ENCODE peak calls at places on chromosomes 6 and 20, in five cellular contexts. A, N, F, X and R are unnamed samples.

GRCh38 chr6:15114061-15114460 is 131.8 kb upstream of the JARID2 start:
- DNase-seq in A (no peak), N (no peak), F (no peak), X (no peak), R (no peak)

GRCh38 chr6:158674342-158674969 is 24.6 kb downstream of the SYTL3 start:
- DNase-seq in A (no peak), N (no peak), F (peak), X (no peak), R (peak)

GRCh38 chr20:34516874-34517542 is 786 bp downstream of the DYNLRB1 start:
- DNase-seq in A (peak), N (peak), F (peak), X (peak), R (peak)

GRCh38 chr6:156988276-156989158 is 211.3 kb downstream of the ARID1B start:
- DNase-seq in A (peak), N (no peak), F (peak), X (peak), R (peak)

GRCh38 chr20:45727044-45727443 is 4.9 kb downstream of the SPINT4 start:
- DNase-seq in A (peak), N (no peak), F (no peak), X (no peak), R (no peak)

GRCh38 chr6:135189344-135189743 is 8.2 kb downstream of the MYB start:
- DNase-seq in A (no peak), N (no peak), F (no peak), X (no peak), R (no peak)

GRCh38 chr20:1833728-1834726 is 61.2 kb upstream of the SIRPA start:
- DNase-seq in A (no peak), N (no peak), F (no peak), X (no peak), R (no peak)

GRCh38 chr20:35092524-35093244 is at the start of gene TRPC4AP:
- DNase-seq in A (peak), N (peak), F (peak), X (peak), R (peak)

GRCh38 chr6:75421316-75422023 is 72.1 kb downstream of the FILIP1 start:
- DNase-seq in A (no peak), N (no peak), F (no peak), X (no peak), R (no peak)

GRCh38 chr20:49356676-49357075 is 78.8 kb upstream of the ZNFX1 start:
- DNase-seq in A (no peak), N (no peak), F (no peak), X (no peak), R (no peak)

GRCh38 chr6:131839388-131839787 is 31.6 kb downstream of the ENPP1 start:
- DNase-seq in A (no peak), N (no peak), F (no peak), X (no peak), R (no peak)

GRCh38 chr6:14092861-14093789 is 24.4 kb upstream of the CD83 start:
- DNase-seq in A (no peak), N (no peak), F (no peak), X (no peak), R (no peak)

GRCh38 chr6:54698974-54699373 is 147.6 kb upstream of the FAM83B start:
- DNase-seq in A (peak), N (no peak), F (no peak), X (no peak), R (no peak)

GRCh38 chr6:109075934-109076333 is 18.7 kb downstream of the SESN1 start:
- DNase-seq in A (no peak), N (no peak), F (no peak), X (no peak), R (no peak)

GRCh38 chr6:17867880-17868279 is 119.6 kb downstream of the KIF13A start:
- DNase-seq in A (no peak), N (no peak), F (peak), X (no peak), R (no peak)

GRCh38 chr20:48942730-48943129 is 21.2 kb downstream of the ARFGEF2 start:
- DNase-seq in A (no peak), N (no peak), F (no peak), X (no peak), R (no peak)

GRCh38 chr20:54291339-54292060 is 83.6 kb downstream of the PFDN4 start:
- DNase-seq in A (no peak), N (no peak), F (no peak), X (peak), R (no peak)

GRCh38 chr6:1329708-1330107 is 17.8 kb downstream of the FOXQ1 start:
- DNase-seq in A (no peak), N (no peak), F (no peak), X (no peak), R (no peak)

GRCh38 chr20:4637081-4637797 is 84.5 kb upstream of the PRND start:
- DNase-seq in A (no peak), N (no peak), F (no peak), X (peak), R (no peak)

GRCh38 chr6:160177220-160177619 is 55.6 kb downstream of the SLC22A1 start:
- DNase-seq in A (no peak), N (no peak), F (no peak), X (peak), R (no peak)

GRCh38 chr20:8757146-8757545 is 311.7 kb upstream of the PLCB4 start:
- DNase-seq in A (peak), N (no peak), F (no peak), X (no peak), R (no peak)

GRCh38 chr6:28558629-28559028 is 32.9 kb downstream of the GPX5 start:
- DNase-seq in A (no peak), N (no peak), F (no peak), X (no peak), R (no peak)

GRCh38 chr6:3001773-3002293 is 2.1 kb downstream of the NQO2 start:
- DNase-seq in A (peak), N (no peak), F (no peak), X (peak), R (peak)

GRCh38 chr6:157789861-157790260 is 33.2 kb upstream of the SNX9 start:
- DNase-seq in A (no peak), N (no peak), F (no peak), X (peak), R (peak)

GRCh38 chr20:35544436-35544835 is 2.6 kb downstream of the ERGIC3 start:
- DNase-seq in A (no peak), N (no peak), F (no peak), X (no peak), R (no peak)

GRCh38 chr6:162226810-162227209 is 500.8 kb downstream of the PRKN start:
- DNase-seq in A (no peak), N (no peak), F (no peak), X (no peak), R (no peak)

GRCh38 chr6:74320076-74320475 is 624.1 kb downstream of the CD109 start:
- DNase-seq in A (no peak), N (no peak), F (no peak), X (peak), R (no peak)

GRCh38 chr6:22300287-22300998 is 3.6 kb upstream of the PRL start:
- DNase-seq in A (peak), N (no peak), F (no peak), X (no peak), R (no peak)

GRCh38 chr20:35292504-35293285 is 470 bp upstream of the FAM83C start:
- DNase-seq in A (no peak), N (no peak), F (no peak), X (no peak), R (no peak)

GRCh38 chr20:3326779-3327521 is 80.5 kb downstream of the DNAAF9 start:
- DNase-seq in A (no peak), N (no peak), F (no peak), X (no peak), R (no peak)

GRCh38 chr6:47047479-47048411 is 5.6 kb upstream of the ADGRF1 start:
- DNase-seq in A (peak), N (no peak), F (peak), X (peak), R (peak)

GRCh38 chr20:63129991-63130653 is 85.8 kb downstream of the YTHDF1 start:
- DNase-seq in A (no peak), N (peak), F (no peak), X (peak), R (no peak)

GRCh38 chr6:158760618-158761250 is 58.4 kb downstream of the EZR start:
- DNase-seq in A (no peak), N (no peak), F (no peak), X (no peak), R (no peak)

GRCh38 chr6:5151295-5151954 is 66.3 kb downstream of the PPP1R3G start:
- DNase-seq in A (no peak), N (no peak), F (peak), X (no peak), R (no peak)

GRCh38 chr20:58713801-58714339 is 21.3 kb downstream of the NPEPL1 start:
- DNase-seq in A (no peak), N (peak), F (peak), X (no peak), R (peak)

GRCh38 chr20:61630816-61631215 is 378.8 kb downstream of the CDH4 start:
- DNase-seq in A (no peak), N (no peak), F (no peak), X (no peak), R (no peak)
- TF ChIP-seq CTCF in A (no peak), N (no peak), F (no peak), X (no peak), R (no peak)

GRCh38 chr6:83883240-83883639 is 23.8 kb downstream of the CYB5R4 start:
- DNase-seq in A (no peak), N (no peak), F (no peak), X (no peak), R (no peak)

GRCh38 chr6:83884523-83884922 is 25.0 kb downstream of the CYB5R4 start:
- DNase-seq in A (peak), N (no peak), F (peak), X (peak), R (no peak)

GRCh38 chr6:83889625-83890024 is 30.1 kb downstream of the CYB5R4 start:
- DNase-seq in A (no peak), N (no peak), F (no peak), X (no peak), R (no peak)

GRCh38 chr6:83890520-83890919 is 31.0 kb downstream of the CYB5R4 start:
- DNase-seq in A (no peak), N (no peak), F (no peak), X (no peak), R (no peak)

GRCh38 chr6:83885984-83886383 is 26.5 kb downstream of the CYB5R4 start:
- DNase-seq in A (peak), N (no peak), F (no peak), X (no peak), R (no peak)
- TF ChIP-seq CTCF in A (no peak), N (no peak), F (no peak), X (no peak), R (no peak)

DNA sequence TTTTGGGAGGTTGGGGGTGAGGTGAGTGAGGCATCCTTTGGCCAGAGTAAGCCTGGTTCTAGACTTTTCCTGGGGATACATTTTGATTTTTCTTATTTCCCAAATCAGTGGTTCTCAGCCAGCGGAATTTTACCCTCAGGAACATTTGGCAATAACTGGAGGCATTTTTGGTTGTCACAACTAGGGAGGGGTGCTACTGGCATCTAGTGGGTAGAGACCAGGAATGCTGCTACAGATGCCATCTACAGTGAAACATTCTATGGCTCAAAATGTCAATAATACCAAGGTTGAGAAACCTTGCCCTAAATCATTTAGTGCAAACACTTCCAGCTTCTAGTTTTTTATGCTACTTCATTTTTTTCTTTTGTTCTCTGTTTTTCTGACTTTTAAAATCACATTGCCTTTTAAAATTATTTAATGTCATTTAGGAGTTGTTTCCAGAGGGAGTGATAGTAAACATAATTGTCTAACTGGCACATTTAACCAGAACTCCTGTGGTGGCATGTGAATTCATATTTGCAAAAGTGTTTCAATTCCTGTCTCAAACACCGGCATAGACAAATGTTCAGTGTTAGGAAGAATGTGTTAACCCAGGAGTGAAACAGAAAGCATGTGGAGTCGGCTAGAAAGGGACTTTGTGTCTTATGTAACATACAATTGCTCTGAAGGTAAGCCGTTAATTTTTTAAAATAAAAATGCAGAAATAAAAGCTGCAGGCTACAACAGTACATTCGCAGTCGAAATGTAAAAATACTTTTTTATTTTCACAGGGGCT is 59.0 kb downstream of the QRSL1 start:
- DNase-seq in A (peak), N (no peak), F (no peak), X (no peak), R (no peak)
- TF ChIP-seq CTCF in A (peak), N (no peak), F (peak), X (no peak), R (no peak)

DNA sequence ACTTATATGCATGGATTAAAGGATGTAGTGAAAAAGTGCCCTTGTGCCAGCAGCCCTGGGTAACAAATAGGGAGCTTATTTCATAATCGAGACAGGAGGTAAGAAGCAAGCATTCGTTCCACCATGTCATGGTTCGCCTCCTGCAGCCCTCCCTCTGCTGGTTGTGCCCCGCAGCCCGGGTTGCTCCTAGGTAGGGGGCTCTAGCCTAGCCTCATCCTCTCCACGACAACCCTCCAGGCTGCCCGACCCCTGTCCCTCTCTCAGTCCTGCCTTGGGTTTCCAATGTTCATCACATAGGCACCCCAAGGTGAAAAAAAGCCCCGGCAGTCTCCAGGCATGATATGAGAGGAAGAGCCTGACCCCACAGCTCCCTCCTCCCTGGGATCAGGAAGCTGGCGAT is 75.5 kb upstream of the SYNDIG1 start:
- DNase-seq in A (no peak), N (no peak), F (no peak), X (no peak), R (no peak)
- TF ChIP-seq CTCF in A (no peak), N (no peak), F (no peak), X (no peak), R (no peak)

GRCh38 chr6:124798942-124799496 is 163.2 kb upstream of the RNF217 start:
- DNase-seq in A (no peak), N (no peak), F (no peak), X (no peak), R (no peak)

GRCh38 chr6:124793406-124793805 is 168.8 kb upstream of the RNF217 start:
- DNase-seq in A (no peak), N (no peak), F (no peak), X (no peak), R (no peak)

GRCh38 chr6:124799638-124800037 is 162.6 kb upstream of the RNF217 start:
- DNase-seq in A (no peak), N (no peak), F (no peak), X (no peak), R (no peak)

GRCh38 chr6:124792386-124792785 is 169.9 kb upstream of the RNF217 start:
- DNase-seq in A (no peak), N (no peak), F (no peak), X (no peak), R (no peak)

DNA sequence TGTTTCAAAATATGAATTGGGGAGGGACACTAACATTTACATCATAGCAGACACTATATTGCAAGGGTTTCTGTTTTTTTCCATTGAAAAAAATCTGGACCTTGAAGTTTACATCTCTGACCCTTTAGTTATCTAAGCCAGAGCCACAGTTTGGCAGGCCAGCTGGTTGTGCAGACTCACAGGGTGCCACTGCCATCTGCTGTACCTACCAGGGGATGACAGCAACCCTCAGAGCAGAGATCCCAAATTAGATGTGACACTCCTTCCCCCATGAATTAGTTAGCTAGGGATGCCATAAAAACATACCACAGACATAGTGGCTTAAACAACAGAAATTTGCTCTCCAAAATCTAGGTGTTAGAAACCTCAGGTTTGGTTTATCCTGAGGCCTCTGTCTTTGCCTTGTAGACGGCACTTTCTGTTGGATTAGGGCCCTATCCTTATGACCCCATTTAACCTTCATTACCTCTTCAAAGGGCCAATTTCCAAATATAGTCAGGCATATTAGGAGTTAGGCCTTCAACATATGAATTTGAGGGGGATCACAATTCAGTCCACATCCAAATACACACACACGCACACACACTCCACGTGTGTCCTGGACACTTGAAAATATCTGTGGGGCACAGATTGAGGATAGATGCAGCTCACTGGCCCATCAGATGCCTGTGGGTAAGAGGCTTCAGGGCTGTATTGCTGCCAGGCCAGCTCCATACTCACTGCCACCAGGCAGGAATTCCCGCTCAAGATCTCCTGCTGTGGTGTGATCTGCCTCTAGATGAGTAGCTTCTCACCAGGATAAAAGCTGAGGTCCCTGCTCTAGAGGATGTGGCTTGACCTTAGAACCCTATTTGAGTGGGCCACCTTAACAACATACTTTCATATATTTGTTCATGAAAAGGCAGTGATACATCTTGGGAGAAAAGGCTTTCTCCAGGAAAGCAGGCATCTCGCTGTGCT is 166.1 kb upstream of the RNF217 start:
- DNase-seq in A (peak), N (no peak), F (no peak), X (peak), R (no peak)
- TF ChIP-seq CTCF in A (peak), N (peak), F (peak), X (peak), R (peak)

GRCh38 chr6:89952696-89953095 is 58.4 kb downstream of the GJA10 start:
- DNase-seq in A (peak), N (no peak), F (no peak), X (no peak), R (no peak)

GRCh38 chr6:89952361-89952680 is 58.1 kb downstream of the GJA10 start:
- DNase-seq in A (no peak), N (no peak), F (no peak), X (no peak), R (no peak)

GRCh38 chr6:89950446-89950845 is 56.2 kb downstream of the GJA10 start:
- DNase-seq in A (no peak), N (no peak), F (no peak), X (no peak), R (no peak)

GRCh38 chr6:89950879-89951391 is 56.7 kb downstream of the GJA10 start:
- DNase-seq in A (no peak), N (no peak), F (no peak), X (no peak), R (no peak)

DNA sequence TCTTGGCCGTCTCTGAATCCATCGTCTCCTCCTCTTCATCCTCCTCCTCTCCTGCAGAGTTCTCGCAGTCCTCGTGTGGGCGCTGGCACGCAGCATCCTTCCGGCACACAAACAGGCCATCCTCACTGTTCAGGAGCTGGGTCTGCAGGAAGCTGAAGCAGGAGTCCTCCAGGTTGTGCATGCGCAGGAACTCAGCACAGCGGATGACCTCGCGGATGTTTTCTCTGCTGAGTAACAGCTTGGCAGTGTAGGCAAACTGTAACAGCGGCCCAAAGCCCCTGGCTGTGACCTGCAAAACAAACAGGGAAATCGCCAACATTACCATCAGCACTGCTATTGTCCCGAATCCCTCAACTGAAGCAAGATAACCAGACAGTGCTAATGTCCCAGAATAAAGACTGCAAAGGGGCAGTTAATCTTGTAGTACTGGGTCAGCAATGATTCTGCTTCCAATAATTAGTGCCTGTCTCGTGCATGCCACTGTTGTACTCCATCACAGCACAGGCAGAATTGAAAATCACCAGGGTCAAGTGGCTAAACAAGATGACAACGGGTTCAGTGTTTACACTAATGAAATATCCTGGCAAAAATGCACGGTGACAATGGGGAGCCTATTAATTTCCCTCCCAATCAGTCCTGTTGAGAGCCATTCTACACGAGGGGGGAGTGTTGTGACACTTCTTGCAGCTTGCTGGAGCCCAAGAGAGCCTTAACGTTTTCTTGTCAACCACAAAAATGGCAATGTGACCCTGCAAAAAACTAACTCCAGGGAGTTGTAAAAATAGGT is 57.5 kb downstream of the GJA10 start:
- DNase-seq in A (no peak), N (no peak), F (no peak), X (peak), R (no peak)
- TF ChIP-seq CTCF in A (no peak), N (no peak), F (no peak), X (peak), R (no peak)

GRCh38 chr6:12313311-12313991 is 23.3 kb downstream of the EDN1 start:
- DNase-seq in A (no peak), N (no peak), F (no peak), X (no peak), R (no peak)

GRCh38 chr6:12313992-12314589 is 23.9 kb downstream of the EDN1 start:
- DNase-seq in A (no peak), N (peak), F (no peak), X (no peak), R (no peak)

GRCh38 chr6:12309070-12309469 is 18.9 kb downstream of the EDN1 start:
- DNase-seq in A (no peak), N (no peak), F (no peak), X (no peak), R (no peak)

GRCh38 chr6:12312736-12313135 is 22.6 kb downstream of the EDN1 start:
- DNase-seq in A (no peak), N (no peak), F (no peak), X (no peak), R (no peak)

GRCh38 chr6:12311106-12311505 is 20.9 kb downstream of the EDN1 start:
- DNase-seq in A (no peak), N (no peak), F (no peak), X (no peak), R (no peak)
- TF ChIP-seq CTCF in A (no peak), N (no peak), F (no peak), X (no peak), R (no peak)